ENCODE peak calls at places on chromosomes 13 and 19, in four cellular contexts. R is PC-3, K is neural progenitor cell, H is GM23248. S is an unnamed sample.
A peak's percentile ranks its signal among the peaks of the same experiment; 100 is the strongest.

GRCh38 chr13:59478908-59479307 is 684.8 kb downstream of the DIAPH3 start:
- DNase-seq in R (no peak), K (peak; percentile 88), H (no peak), S (no peak)

GRCh38 chr13:34338102-34338501 is 520.2 kb downstream of the RFC3 start:
- DNase-seq in R (no peak), K (no peak), H (no peak), S (no peak)

GRCh38 chr13:87676254-87677042 is 5.3 kb downstream of the SLITRK5 start:
- DNase-seq in R (no peak), K (peak; percentile 9), H (no peak), S (no peak)

GRCh38 chr13:84812789-84813188 is 930.5 kb upstream of the SLITRK1 start:
- DNase-seq in R (no peak), K (no peak), H (no peak), S (no peak)

GRCh38 chr13:82654851-82655517 is 1227.3 kb downstream of the SLITRK1 start:
- DNase-seq in R (no peak), K (no peak), H (peak; percentile 77), S (no peak)

GRCh38 chr13:32309812-32310706 is 5.1 kb downstream of the ZAR1L start:
- DNase-seq in R (peak; percentile 65), K (peak; percentile 63), H (peak; percentile 73), S (peak; percentile 51)

GRCh38 chr19:3708207-3708931 is at the start of gene TJP3:
- DNase-seq in R (peak; percentile 66), K (no peak), H (peak; percentile 58), S (peak; percentile 58)

GRCh38 chr13:100890645-100891044 is 216.1 kb upstream of the TMTC4 start:
- DNase-seq in R (no peak), K (no peak), H (no peak), S (no peak)

GRCh38 chr19:21308778-21309177 is 20.4 kb downstream of the ZNF708 start:
- DNase-seq in R (no peak), K (no peak), H (no peak), S (no peak)

GRCh38 chr13:93375491-93375890 is 148.9 kb downstream of the GPC6 start:
- DNase-seq in R (no peak), K (no peak), H (no peak), S (no peak)

GRCh38 chr19:11437955-11438354 is 2.5 kb downstream of the PRKCSH start:
- DNase-seq in R (no peak), K (no peak), H (no peak), S (no peak)

GRCh38 chr19:10217085-10217484 is 14.0 kb downstream of the S1PR2 start:
- DNase-seq in R (no peak), K (no peak), H (no peak), S (no peak)

GRCh38 chr13:106597190-106597589 is 29.3 kb upstream of the ARGLU1 start:
- DNase-seq in R (no peak), K (no peak), H (peak; percentile 24), S (no peak)

GRCh38 chr13:113187263-113187669 is 21.2 kb downstream of the PCID2 start:
- DNase-seq in R (peak; percentile 98), K (no peak), H (peak; percentile 100), S (no peak)

GRCh38 chr13:44618326-44618725 is 42.2 kb upstream of the TSC22D1 start:
- DNase-seq in R (no peak), K (no peak), H (no peak), S (no peak)

GRCh38 chr19:18322318-18322758 is 538 bp downstream of the LSM4 start:
- DNase-seq in R (peak; percentile 43), K (peak; percentile 81), H (peak; percentile 80), S (peak; percentile 53)

DNA sequence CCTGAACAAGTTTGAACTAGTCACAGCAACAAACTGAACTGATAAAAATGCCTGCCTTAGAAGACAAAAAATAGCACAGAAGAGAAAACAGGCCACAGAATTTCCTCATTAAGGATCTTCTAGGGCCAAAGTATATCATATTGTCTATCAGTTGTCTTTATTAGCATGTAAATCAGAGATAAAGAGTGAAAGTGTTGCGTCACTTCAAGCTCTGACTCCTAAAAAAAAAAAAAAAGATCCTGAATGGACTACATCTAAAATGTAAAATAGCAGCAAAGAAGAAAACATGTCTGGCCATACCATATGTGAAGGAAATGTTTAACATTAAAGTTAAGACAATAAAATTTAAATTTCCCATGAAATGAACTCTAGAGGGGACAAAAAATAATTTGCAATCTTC is 237.5 kb downstream of the PCDH9 start:
- DNase-seq in R (no peak), K (no peak), H (no peak), S (no peak)
- H3K9ac ChIP-seq in R (no peak overlapping the region), K (no peak overlapping the region), H (no peak overlapping the region), S (no peak overlapping the region)

DNA sequence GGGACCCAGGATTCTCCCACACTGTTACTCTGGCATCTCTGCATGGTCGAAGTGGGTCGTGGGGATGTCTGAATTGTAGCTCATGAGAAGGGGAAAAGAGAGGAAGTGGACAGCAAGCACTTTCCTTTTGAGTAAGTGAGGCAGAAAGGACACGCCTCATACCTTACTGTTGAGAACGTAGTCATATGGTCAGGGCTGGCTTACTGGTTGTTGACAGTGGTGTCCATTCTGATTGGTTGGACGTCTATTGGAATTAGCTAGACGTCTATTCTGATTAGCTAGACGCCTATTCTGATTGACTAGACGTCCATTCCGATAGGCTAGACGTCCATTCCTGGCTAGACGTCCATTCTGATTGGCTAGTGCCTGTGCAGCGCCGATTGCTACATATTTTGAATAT is 12.4 kb downstream of the GRIN2D start:
- DNase-seq in R (peak; percentile 36), K (no peak), H (no peak), S (no peak)
- TF ChIP-seq EZH2phosphoT487 in R (no peak), K (no peak), H (no peak), S (no peak)

DNA sequence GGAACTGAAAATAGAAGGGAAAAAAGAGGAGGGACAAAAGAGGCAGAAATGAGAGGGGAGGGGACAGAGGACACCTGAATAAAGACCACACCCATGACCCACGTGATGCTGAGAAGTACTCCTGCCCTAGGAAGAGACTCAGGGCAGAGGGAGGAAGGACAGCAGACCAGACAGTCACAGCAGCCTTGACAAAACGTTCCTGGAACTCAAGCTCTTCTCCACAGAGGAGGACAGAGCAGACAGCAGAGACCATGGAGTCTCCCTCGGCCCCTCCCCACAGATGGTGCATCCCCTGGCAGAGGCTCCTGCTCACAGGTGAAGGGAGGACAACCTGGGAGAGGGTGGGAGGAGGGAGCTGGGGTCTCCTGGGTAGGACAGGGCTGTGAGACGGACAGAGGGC is at the start of gene CEACAM5:
- DNase-seq in R (no peak), K (no peak), H (no peak), S (no peak)
- H3K9ac ChIP-seq in R (no peak within 1 kb of the TSS), K (no peak within 1 kb of the TSS), H (no peak within 1 kb of the TSS), S (no peak within 1 kb of the TSS)

GRCh38 chr13:99379856-99380255 is 72.7 kb upstream of the GPR183 start:
- DNase-seq in R (no peak), K (no peak), H (no peak), S (no peak)
- TF ChIP-seq EZH2phosphoT487 in R (no peak), K (no peak), H (no peak), S (no peak)

DNA sequence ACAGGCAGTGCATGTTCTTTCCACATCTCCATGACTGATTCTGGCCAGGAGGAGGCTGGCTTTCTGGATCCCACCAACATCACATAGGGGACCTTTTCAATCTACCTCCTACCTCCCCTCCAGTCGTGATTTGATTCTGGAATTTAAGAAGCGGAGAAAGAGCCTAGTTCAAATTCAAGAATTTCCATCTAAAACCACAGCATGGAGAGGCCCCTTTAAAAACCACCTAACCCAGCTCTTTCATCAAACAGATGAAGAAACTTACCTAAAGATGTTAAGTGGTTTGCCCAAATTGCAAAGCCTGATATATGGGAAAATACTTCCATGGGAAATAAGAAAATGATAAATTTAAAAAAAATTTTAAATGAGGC is 45.6 kb downstream of the RFX2 start:
- DNase-seq in R (no peak), K (no peak), H (no peak), S (no peak)
- H3K9ac ChIP-seq in R (no peak overlapping the region), K (no peak overlapping the region), H (no peak overlapping the region), S (no peak overlapping the region)

GRCh38 chr19:58217607-58218391 is 10.9 kb upstream of the ZNF544 start:
- DNase-seq in R (no peak), K (no peak), H (no peak), S (no peak)

GRCh38 chr19:58217069-58217481 is 11.6 kb upstream of the ZNF544 start:
- DNase-seq in R (no peak), K (no peak), H (no peak), S (no peak)

GRCh38 chr19:58213075-58213369 is 15.7 kb upstream of the ZNF544 start:
- DNase-seq in R (no peak), K (no peak), H (no peak), S (no peak)

GRCh38 chr19:58218899-58219298 is 9.8 kb upstream of the ZNF544 start:
- DNase-seq in R (peak; percentile 40), K (peak; percentile 26), H (peak; percentile 45), S (no peak)
- TF ChIP-seq EZH2phosphoT487 in R (no peak), K (no peak), H (no peak), S (no peak)

GRCh38 chr19:31627824-31628223 is 278.6 kb upstream of the TSHZ3 start:
- DNase-seq in R (no peak), K (peak; percentile 31), H (no peak), S (no peak)
- H3K9ac ChIP-seq in R (no peak overlapping the region), K (no peak overlapping the region), H (no peak overlapping the region), S (no peak overlapping the region)

GRCh38 chr13:98083507-98083906 is 59.4 kb upstream of the FARP1 start:
- DNase-seq in R (peak; percentile 41), K (no peak), H (peak; percentile 98), S (no peak)
- TF ChIP-seq EZH2phosphoT487 in R (no peak), K (no peak), H (no peak), S (no peak)

DNA sequence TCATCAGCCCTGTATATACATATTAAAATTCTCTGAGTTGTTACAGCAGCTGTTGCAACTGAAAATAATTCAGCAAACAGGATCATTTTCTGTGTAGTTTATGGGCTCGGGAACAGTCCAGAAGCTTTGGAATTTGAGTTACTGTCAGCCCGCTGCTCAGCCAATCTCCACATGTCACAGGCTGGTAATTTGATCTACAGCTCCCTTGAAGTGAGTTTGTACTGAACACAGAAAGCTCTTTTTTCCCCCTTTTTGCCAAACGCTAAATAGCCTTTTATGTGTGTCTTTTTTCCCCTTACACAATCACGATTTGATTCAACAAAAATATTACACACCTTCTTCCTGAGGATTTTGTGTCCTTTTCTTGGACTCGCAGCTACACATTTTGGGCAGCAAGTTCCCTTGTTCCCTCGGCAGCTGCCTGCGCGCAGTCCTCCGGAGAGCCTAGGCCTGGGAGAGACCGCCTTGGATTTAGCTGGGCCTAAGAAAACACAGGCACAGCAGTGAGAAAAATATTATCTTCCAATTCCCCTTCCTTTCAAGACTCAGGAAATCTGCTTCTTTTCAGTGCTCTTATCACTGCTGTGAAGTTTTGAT is 371.4 kb downstream of the KCNRG start:
- DNase-seq in R (peak; percentile 12), K (peak; percentile 56), H (peak; percentile 10), S (no peak)
- H3K9ac ChIP-seq in R (no peak overlapping the region), K (peak overlapping the region; percentile 35), H (peak overlapping the region; percentile 4), S (no peak overlapping the region)

S was measured in MM.1S.